ENCODE peak calls at places on chromosomes 11 and 22, in four cellular contexts. X is GM23338, Z is breast epithelium, G is stomach. S is an unnamed sample.

GRCh38 chr11:102061276-102061675 is 14.0 kb downstream of the CFAP300 start:
- DNase-seq in X (peak), Z (no peak), G (no peak), S (no peak)

GRCh38 chr11:95877288-95877687 is 46.6 kb downstream of the MTMR2 start:
- DNase-seq in X (no peak), Z (no peak), G (no peak), S (no peak)

GRCh38 chr11:65183201-65183891 is 1.6 kb downstream of the CAPN1 start:
- DNase-seq in X (peak), Z (peak), G (no peak), S (no peak)

GRCh38 chr11:130213143-130213978 is 53.8 kb downstream of the ST14 start:
- DNase-seq in X (peak), Z (peak), G (peak), S (peak)

GRCh38 chr22:25076281-25076680 is 123.4 kb upstream of the CRYBB3 start:
- DNase-seq in X (no peak), Z (no peak), G (no peak), S (no peak)

GRCh38 chr11:76206327-76207081 is at the start of gene WNT11:
- DNase-seq in X (peak), Z (no peak), G (peak), S (no peak)

GRCh38 chr11:72703281-72704008 is 29.2 kb upstream of the PDE2A start:
- DNase-seq in X (no peak), Z (no peak), G (no peak), S (peak)

GRCh38 chr11:34250732-34251639 is 106.8 kb downstream of the ABTB2 start:
- DNase-seq in X (peak), Z (no peak), G (peak), S (no peak)

GRCh38 chr11:128777369-128778011 is 83.6 kb downstream of the FLI1 start:
- DNase-seq in X (peak), Z (no peak), G (no peak), S (no peak)

GRCh38 chr22:29307658-29308147 is 1.3 kb downstream of the GAS2L1 start:
- DNase-seq in X (no peak), Z (no peak), G (no peak), S (no peak)

GRCh38 chr22:47570300-47570685 is 807.8 kb downstream of the TBC1D22A start:
- DNase-seq in X (no peak), Z (no peak), G (no peak), S (peak)
- TF ChIP-seq POLR2AphosphoS5 in X (no peak), Z (no peak), G (no peak), S (no peak)

DNA sequence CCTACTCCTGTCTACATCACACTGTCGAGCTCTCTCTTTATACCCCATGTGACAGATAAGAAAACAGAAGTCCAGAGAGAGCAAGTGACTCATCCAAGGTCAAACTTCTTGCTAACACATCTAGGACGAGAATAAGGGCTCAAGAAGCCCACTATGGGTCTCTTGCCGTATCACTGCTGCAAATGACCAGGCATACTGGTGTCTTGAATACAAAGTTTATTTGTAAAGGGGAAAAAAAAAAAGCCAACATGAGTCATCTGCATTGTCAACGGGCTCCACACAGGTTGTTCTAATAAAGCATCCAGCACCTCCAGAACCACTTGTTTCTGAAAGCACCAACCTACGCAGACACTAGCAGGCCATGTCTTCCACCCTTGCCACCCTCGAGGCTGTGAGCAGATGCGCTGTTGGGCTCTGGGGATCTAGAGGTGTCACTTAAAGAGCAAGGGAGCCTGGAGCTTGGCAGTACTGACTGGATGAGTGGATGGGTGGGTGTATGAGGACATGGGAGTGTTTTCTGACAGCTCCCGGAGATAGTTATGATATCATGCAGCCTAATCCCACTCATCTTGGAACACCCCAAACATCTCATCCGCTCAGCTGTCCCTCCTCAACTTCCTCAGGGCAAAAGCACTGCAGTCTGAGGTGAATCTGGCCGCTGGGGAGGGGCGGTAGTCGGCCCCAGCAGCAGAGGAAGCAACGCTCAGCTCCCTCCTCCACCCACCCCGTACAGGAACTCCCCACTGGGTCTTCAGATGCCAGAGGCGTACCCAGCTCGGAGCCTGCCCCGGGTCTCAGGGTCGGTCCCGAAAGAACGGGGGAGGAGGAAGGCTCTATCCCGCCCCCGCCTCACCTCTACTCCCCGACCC is 1.1 kb downstream of the SMCO4 start:
- DNase-seq in X (peak), Z (no peak), G (peak), S (no peak)
- TF ChIP-seq POLR2AphosphoS5 in X (peak), Z (no peak), G (peak), S (no peak)

DNA sequence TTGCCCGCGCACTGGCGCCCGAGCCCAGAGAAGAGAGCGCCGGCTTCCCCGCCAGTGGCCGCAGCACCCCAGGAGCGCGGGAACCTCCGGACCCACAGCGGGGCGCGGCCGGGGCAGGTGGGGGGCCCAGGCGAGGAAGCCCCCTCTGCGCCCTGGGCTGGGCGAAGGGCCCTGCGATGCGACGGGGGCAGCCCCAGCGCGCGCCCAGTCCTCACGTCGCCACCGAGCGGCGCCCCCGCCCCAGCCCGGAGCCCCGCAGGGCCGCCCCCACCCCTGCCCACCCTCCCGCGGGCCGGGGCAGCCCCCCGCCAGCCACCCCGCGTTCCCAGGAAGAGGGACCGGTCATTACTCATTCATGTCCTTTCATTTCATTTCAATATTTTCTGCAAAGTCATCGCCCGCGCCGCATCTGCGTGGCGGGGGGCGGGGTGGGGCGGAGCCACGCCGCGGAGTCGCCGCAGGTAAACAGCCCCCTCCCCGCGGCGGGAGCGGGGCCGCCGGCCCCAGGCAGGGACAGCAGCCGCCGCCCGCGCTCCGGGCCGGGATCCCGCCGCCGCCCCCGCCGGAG is 673 bp upstream of the PANX2 start:
- DNase-seq in X (peak), Z (no peak), G (peak), S (no peak)
- TF ChIP-seq POLR2AphosphoS5 in X (no peak), Z (no peak), G (no peak), S (no peak)

GRCh38 chr11:125074511-125075241 is 11.6 kb downstream of the SLC37A2 start:
- DNase-seq in X (no peak), Z (no peak), G (no peak), S (no peak)
- TF ChIP-seq POLR2AphosphoS5 in X (no peak), Z (no peak), G (no peak), S (no peak)

GRCh38 chr22:45009881-45010531 is at the start of gene PHF21B:
- DNase-seq in X (peak), Z (no peak), G (peak), S (no peak)
- TF ChIP-seq POLR2AphosphoS5 in X (peak), Z (no peak), G (no peak), S (no peak)

GRCh38 chr11:66727883-66728759 is 895 bp downstream of the SPTBN2 start:
- DNase-seq in X (peak), Z (no peak), G (no peak), S (no peak)

GRCh38 chr11:66728760-66729385 is at the start of gene SPTBN2:
- DNase-seq in X (peak), Z (no peak), G (no peak), S (no peak)

GRCh38 chr11:66729447-66729846 is 431 bp upstream of the SPTBN2 start:
- DNase-seq in X (no peak), Z (no peak), G (no peak), S (no peak)

GRCh38 chr11:66725646-66726045 is 3.4 kb downstream of the SPTBN2 start:
- DNase-seq in X (peak), Z (no peak), G (no peak), S (no peak)

DNA sequence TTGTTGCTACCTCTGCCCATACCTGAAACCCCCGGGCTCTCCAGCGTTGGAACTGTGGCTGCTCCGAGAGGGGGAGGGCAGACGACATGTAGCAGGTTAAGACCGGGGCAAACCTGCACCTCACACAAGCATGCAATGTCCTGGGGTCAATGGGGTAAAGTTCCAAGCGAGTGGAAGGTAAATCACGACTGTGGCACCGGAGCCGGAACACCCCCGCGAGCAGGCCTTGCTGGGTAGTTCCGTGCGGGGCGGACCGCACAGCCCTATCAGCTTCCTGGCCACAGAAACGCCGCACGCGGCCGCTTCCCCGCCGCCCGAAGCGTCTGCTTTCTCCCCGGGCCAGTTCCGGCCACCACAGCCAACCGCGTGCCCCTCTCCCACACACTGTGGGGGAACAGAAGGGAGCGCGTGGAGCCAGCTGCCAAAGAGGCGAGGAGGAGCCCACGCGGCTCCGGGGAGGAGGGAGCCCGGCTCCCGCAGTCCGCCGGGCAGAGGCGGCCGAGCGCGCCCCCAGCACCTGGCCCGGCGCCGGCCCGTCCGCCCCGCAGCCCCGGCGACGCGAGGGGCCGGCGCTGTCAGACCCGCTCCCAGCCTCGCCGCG is 1.6 kb downstream of the SPTBN2 start:
- DNase-seq in X (peak), Z (no peak), G (peak), S (no peak)
- TF ChIP-seq POLR2AphosphoS5 in X (peak), Z (no peak), G (no peak), S (no peak)

GRCh38 chr11:90134420-90135003 is at the start of gene NAALAD2:
- DNase-seq in X (peak), Z (no peak), G (no peak), S (peak)
- TF ChIP-seq POLR2AphosphoS5 in X (peak), Z (no peak), G (no peak), S (no peak)

GRCh38 chr22:27022256-27022655 is 364.9 kb downstream of the MIAT start:
- DNase-seq in X (no peak), Z (no peak), G (no peak), S (no peak)

GRCh38 chr22:27024982-27025381 is 367.6 kb downstream of the MIAT start:
- DNase-seq in X (peak), Z (no peak), G (no peak), S (no peak)

GRCh38 chr22:27022741-27023373 is 365.5 kb downstream of the MIAT start:
- DNase-seq in X (peak), Z (no peak), G (no peak), S (no peak)

DNA sequence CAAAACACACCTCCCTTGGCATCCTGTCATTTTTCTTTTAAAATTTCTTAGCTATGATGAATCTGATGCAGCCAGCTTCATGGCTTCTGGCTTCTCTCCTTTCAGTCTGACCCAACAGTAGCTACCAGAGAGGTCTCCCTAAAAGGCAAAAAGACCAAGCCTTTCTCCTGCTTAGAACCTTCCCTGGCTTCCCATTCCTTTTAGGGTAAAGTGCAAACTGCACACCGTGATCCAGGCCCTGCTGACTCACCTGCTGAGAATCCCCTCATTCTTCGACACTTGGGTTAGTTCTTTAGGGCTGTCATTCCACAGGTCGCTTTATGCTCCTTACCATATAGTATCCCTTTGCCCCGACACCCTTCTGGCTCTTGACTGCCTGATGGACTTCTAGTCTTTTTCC is 362.4 kb downstream of the MIAT start:
- DNase-seq in X (peak), Z (no peak), G (no peak), S (no peak)
- TF ChIP-seq POLR2AphosphoS5 in X (no peak), Z (no peak), G (no peak), S (no peak)

DNA sequence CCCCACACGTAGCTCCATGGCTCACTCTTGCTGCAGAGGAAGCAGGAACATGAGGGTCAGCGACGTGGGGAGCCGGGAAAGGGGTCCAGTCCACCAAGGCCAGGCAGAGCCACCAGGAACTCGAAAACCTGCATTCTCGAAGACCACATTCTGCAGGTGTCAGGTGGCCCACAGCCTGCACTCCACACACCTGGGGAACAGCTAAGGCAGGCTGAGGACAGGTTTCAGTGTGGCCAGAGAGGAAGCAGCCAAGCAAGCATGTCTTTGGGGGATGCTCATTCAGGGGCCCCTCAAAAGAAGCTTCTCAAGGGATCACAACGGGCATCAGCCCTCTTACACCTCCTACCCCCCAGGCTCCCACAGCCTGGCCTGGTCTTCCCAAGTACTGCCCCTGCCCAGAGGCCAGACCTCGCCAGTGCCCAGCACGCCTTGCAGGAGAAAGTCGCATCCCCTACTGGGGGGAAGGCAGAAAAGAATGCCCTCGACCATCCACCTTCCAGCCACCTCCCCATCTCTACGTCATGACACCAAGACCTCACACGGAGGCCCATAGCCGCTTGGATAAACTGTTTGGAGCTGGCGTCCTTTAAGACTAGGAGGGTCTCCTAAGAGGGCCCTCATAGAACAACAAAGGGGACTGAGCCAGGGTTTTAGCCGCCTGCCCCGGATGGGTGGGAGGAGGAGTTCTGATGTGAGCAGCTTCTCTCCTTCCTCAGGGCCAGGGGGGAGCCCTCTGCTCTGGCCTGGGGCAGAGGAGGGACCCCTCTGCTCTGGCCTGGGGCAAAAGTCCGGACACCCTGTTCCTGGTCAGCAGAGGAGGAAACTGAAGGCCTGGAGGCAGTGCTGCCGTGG is 2.9 kb downstream of the CSNK1E start:
- DNase-seq in X (peak), Z (no peak), G (no peak), S (no peak)
- TF ChIP-seq POLR2AphosphoS5 in X (no peak), Z (no peak), G (no peak), S (no peak)

S was measured in suprapubic skin.